ENCODE peak calls at places on chromosomes 7 and 10, in five cellular contexts. H is tibial artery, A is epithelial cell of esophagus, I is GM12865, O is fibroblast of pulmonary artery. J is an unnamed sample.

GRCh38 chr7:100483728-100484635 is at the start of gene NYAP1:
- DNase-seq in O (peak), A (peak), I (peak), H (no peak), J (peak)

GRCh38 chr7:33982425-33982786 is 77.1 kb downstream of the BMPER start:
- DNase-seq in O (peak), A (peak), H (no peak), I (no peak), J (no peak)

GRCh38 chr7:146960747-146961416 is 844.3 kb downstream of the CNTNAP2 start:
- DNase-seq in O (no peak), H (no peak), I (no peak), A (no peak), J (no peak)

GRCh38 chr10:34721201-34721840 is 93.8 kb downstream of the PARD3 start:
- DNase-seq in H (no peak), A (peak), I (no peak), O (peak), J (no peak)

GRCh38 chr10:24650669-24651391 is 72.9 kb downstream of the ARHGAP21 start:
- DNase-seq in O (no peak), I (no peak), H (no peak), A (peak), J (no peak)

GRCh38 chr7:44257618-44258422 is 57.0 kb downstream of the YKT6 start:
- DNase-seq in H (peak), I (peak), O (peak), A (peak), J (peak)

GRCh38 chr10:88218362-88218761 is 354.9 kb downstream of the PTEN start:
- DNase-seq in O (no peak), A (no peak), I (no peak), H (no peak), J (no peak)

GRCh38 chr7:44256459-44256858 is 55.7 kb downstream of the YKT6 start:
- DNase-seq in O (no peak), I (no peak), H (no peak), A (no peak), J (no peak)

GRCh38 chr10:126685756-126686155 is 15.3 kb upstream of the C10orf90 start:
- DNase-seq in H (no peak), O (no peak), A (no peak), I (no peak), J (no peak)

GRCh38 chr10:97895084-97895483 is 45.4 kb downstream of the GOLGA7B start:
- DNase-seq in I (no peak), A (no peak), H (no peak), O (no peak), J (no peak)

GRCh38 chr10:5476918-5477525 is 22.3 kb downstream of the CALML5 start:
- DNase-seq in A (no peak), I (no peak), O (no peak), H (no peak), J (no peak)

GRCh38 chr10:48291190-48291589 is 15.3 kb upstream of the MAPK8 start:
- DNase-seq in A (no peak), I (no peak), H (no peak), O (no peak), J (no peak)

DNA sequence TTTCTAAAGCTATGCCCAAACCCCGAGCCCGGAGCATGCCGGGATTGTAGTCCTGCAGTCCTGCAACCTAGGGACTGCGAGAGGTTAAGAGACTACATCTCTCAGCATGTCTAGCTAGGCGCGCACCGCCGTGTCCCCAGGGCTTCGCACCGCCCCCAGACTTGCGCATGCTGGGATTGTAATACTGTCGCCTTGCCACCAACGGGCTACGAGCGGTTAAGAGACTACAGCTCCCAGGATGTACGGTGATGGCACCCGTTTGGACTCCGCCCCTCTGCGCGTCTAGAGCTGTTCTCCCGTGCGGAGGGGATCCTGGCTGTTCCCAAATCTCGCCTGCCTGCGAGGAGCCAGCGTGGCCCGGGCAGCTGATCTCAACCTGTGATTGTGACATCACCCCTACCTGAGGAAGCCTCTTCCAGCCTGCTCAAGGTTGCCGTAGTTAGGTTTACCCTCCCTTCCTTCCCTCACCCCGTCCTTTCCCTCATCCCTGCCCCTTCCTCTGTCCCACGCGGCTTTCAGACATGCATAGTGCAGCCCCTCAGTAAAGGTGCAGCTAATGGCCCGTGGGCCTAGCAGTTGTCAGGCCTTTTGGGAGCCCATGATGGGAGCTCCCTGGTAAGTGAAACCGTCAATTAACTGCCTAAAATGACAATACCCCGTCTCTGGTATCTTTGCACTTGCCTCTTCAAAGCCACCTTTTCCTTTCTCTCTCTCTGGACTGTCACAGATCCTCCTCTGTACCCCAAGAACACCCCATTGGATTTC is 6.3 kb upstream of the ZNF736 start:
- DNase-seq in A (peak), I (peak), O (peak), H (peak), J (peak)
- H3K4me3 ChIP-seq in A (peak), I (peak), O (peak), H (peak), J (peak)

DNA sequence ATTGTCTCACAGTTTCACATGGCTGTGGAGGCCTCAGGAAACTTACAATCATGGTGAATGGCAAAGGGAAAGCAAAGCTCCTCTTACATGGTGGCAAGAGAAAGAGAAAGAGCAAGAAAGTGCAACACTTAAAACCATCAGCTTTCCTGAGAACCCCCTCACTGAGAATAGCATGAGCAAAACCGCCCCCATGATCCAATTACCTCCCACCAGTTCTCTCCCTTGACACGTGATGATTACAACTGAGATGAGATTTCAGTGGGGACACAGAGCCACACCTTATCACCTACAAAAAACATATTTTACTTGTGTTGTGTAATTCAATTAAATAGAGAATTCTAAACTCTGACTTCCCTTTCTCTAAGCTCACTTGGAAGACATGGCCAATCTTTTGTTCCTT is 80.2 kb downstream of the SEMA3C start:
- DNase-seq in A (no peak), I (no peak), H (no peak), O (no peak), J (no peak)
- H3K4me3 ChIP-seq in A (no peak), I (no peak), H (no peak), O (no peak), J (no peak)

DNA sequence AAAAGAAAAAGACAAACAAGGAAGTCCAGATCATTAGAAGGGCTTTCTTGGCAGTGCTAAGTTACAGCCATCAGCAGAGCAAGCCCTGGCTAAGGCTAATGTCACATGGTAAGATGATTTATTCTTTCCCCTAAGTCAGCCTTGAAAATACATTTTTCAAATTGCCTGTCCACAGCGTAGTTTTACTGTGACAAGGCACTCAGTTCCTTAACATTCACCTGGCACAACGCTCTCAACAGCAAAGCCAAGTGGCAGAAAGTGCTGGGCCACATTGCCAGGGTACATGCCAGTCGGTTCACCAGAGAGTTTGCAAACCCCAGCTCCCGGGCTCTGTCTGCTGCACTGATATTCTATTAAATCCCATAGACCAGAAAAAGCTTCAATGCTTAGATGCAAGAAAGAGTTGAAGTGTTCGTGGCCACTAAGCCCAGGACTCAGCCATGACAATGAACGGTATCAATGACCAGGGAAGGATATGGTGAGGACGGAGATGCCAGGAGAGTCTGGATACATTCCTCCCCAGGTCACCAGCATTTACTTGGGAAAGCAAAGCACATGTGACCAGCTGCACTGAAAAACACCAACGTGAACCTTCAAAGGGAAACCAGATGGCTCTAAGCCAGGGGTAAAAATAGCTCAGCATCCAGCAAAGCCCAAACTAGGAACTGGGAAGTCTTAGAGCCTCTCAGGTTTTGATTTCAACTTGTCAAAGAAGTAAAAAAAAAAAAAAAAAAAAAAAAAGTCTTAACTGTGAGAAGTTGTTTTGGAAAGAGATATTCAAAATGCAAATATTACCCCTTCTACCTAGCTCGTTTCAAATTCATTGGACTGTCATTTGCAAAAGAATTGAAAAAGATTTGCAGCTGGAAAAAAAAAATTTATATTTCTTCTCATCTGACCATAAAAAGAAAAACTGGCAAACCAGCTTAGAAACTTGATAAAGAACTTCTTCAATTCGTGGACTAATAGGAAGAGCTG is 23.9 kb upstream of the MPP7 start:
- DNase-seq in I (no peak), O (peak), H (peak), A (peak), J (no peak)
- H3K4me3 ChIP-seq in I (no peak), O (no peak), H (peak), A (no peak), J (no peak)

DNA sequence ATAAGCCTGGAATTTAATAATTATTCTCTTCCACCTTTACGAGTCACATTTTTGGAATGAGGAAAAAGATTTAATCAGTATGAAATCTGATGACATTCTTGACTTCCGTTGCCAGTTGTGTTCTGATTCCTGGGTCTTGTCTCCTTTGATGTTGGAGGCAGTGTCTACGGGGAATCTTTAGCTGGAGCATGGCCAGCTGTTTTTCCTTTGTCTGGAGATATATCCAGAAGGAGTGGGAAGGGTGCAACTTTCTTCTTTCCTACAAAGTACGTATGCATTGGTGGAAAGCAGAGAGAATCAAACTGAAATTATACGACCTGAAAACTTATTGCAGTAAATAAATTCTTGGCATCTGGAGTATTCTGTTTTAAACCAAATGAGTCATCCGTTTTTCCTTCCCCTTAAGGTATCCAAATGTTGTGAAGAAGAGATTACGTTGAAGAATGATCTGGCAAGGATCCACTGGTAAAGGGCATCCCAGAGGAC is 6.9 kb upstream of the GNG11 start:
- DNase-seq in O (peak), H (no peak), I (no peak), A (peak), J (no peak)
- H3K4me3 ChIP-seq in O (peak), H (no peak), I (no peak), A (no peak), J (no peak)

J was measured in GM06990.